ENCODE peak calls at places on chromosome 14, in five cellular contexts. One of them, this sample, is unnamed. For H3K4me1, the result is how much of the 10 kb centered on the place peaks cover.

GRCh38 chr14:100874411-100875091 is 29.0 kb downstream of the RTL1 start:
- DNase-seq in uterus: no peak
- DNase-seq in K562: no peak
- DNase-seq in heart left ventricle: peak
- DNase-seq in OCI-LY7: no peak
- DNase-seq in this sample: no peak

GRCh38 chr14:93787465-93788306 is 599 bp downstream of the PRIMA1 start:
- DNase-seq in uterus: no peak
- DNase-seq in K562: no peak
- DNase-seq in heart left ventricle: no peak
- DNase-seq in OCI-LY7: no peak
- DNase-seq in this sample: no peak

GRCh38 chr14:99721792-99722516 is 37.9 kb downstream of the CYP46A1 start:
- DNase-seq in uterus: no peak
- DNase-seq in K562: no peak
- DNase-seq in heart left ventricle: no peak
- DNase-seq in OCI-LY7: no peak
- DNase-seq in this sample: no peak

GRCh38 chr14:86153480-86153879 is 623.5 kb downstream of the FLRT2 start:
- DNase-seq in uterus: no peak
- DNase-seq in K562: no peak
- DNase-seq in heart left ventricle: no peak
- DNase-seq in OCI-LY7: no peak
- DNase-seq in this sample: no peak

GRCh38 chr14:102215522-102216250 is 76.0 kb downstream of the WDR20 start:
- DNase-seq in uterus: no peak
- DNase-seq in K562: no peak
- DNase-seq in heart left ventricle: peak
- DNase-seq in OCI-LY7: no peak
- DNase-seq in this sample: no peak

GRCh38 chr14:55160989-55161388 is 30.4 kb downstream of the DLGAP5 start:
- DNase-seq in uterus: no peak
- DNase-seq in K562: no peak
- DNase-seq in heart left ventricle: no peak
- DNase-seq in OCI-LY7: peak
- DNase-seq in this sample: no peak

GRCh38 chr14:66281036-66281776 is 205.0 kb upstream of the CCDC196 start:
- DNase-seq in uterus: peak
- DNase-seq in K562: no peak
- DNase-seq in heart left ventricle: no peak
- DNase-seq in OCI-LY7: no peak
- DNase-seq in this sample: no peak

GRCh38 chr14:100677925-100678765 is 48.5 kb upstream of the DLK1 start:
- DNase-seq in uterus: peak
- DNase-seq in K562: peak
- DNase-seq in heart left ventricle: peak
- DNase-seq in OCI-LY7: no peak
- DNase-seq in this sample: no peak

GRCh38 chr14:95375539-95376109 is 55.9 kb upstream of the CLMN start:
- DNase-seq in uterus: no peak
- DNase-seq in K562: no peak
- DNase-seq in heart left ventricle: no peak
- DNase-seq in OCI-LY7: no peak
- DNase-seq in this sample: no peak

GRCh38 chr14:91348861-91349465 is 68.7 kb downstream of the CCDC88C start:
- DNase-seq in uterus: no peak
- DNase-seq in K562: peak
- DNase-seq in heart left ventricle: no peak
- DNase-seq in OCI-LY7: peak
- DNase-seq in this sample: no peak

GRCh38 chr14:57833304-57833703 is 32.6 kb downstream of the SLC35F4 start:
- DNase-seq in uterus: peak
- DNase-seq in K562: no peak
- DNase-seq in heart left ventricle: peak
- DNase-seq in OCI-LY7: no peak
- DNase-seq in this sample: no peak

GRCh38 chr14:90677484-90678045 is 138.7 kb downstream of the TTC7B start:
- DNase-seq in uterus: no peak
- DNase-seq in K562: no peak
- DNase-seq in heart left ventricle: no peak
- DNase-seq in OCI-LY7: no peak
- DNase-seq in this sample: no peak

GRCh38 chr14:22689186-22689585 is 45.0 kb upstream of the OR6J1 start:
- DNase-seq in uterus: no peak
- DNase-seq in K562: no peak
- DNase-seq in heart left ventricle: no peak
- DNase-seq in OCI-LY7: no peak
- DNase-seq in this sample: no peak

GRCh38 chr14:22641851-22642250 is 2.3 kb downstream of the OR6J1 start:
- DNase-seq in uterus: no peak
- DNase-seq in K562: no peak
- DNase-seq in heart left ventricle: no peak
- DNase-seq in OCI-LY7: no peak
- DNase-seq in this sample: no peak

GRCh38 chr14:79420725-79421124 is 790.6 kb downstream of the DIO2 start:
- DNase-seq in uterus: no peak
- DNase-seq in K562: no peak
- DNase-seq in heart left ventricle: no peak
- DNase-seq in OCI-LY7: no peak
- DNase-seq in this sample: no peak

GRCh38 chr14:91744068-91744480 is 12.2 kb upstream of the CATSPERB start:
- DNase-seq in uterus: no peak
- DNase-seq in K562: peak
- DNase-seq in heart left ventricle: no peak
- DNase-seq in OCI-LY7: no peak
- DNase-seq in this sample: no peak

GRCh38 chr14:37168721-37169120 is 3.7 kb downstream of the SLC25A21 start:
- DNase-seq in uterus: no peak
- DNase-seq in K562: peak
- DNase-seq in heart left ventricle: no peak
- DNase-seq in OCI-LY7: no peak
- DNase-seq in this sample: no peak

GRCh38 chr14:89451229-89451628 is 34.2 kb upstream of the FOXN3 start:
- DNase-seq in uterus: no peak
- DNase-seq in K562: no peak
- DNase-seq in heart left ventricle: no peak
- DNase-seq in OCI-LY7: no peak
- DNase-seq in this sample: no peak

GRCh38 chr14:35340616-35341453 is 48.7 kb downstream of the PSMA6 start:
- DNase-seq in uterus: no peak
- DNase-seq in K562: no peak
- DNase-seq in heart left ventricle: no peak
- DNase-seq in OCI-LY7: no peak
- DNase-seq in this sample: no peak

GRCh38 chr14:20501346-20501745 is 4.0 kb upstream of the RNASE10 start:
- DNase-seq in uterus: no peak
- DNase-seq in K562: no peak
- DNase-seq in heart left ventricle: no peak
- DNase-seq in OCI-LY7: no peak
- DNase-seq in this sample: no peak

GRCh38 chr14:29710015-29710414 is 217.6 kb downstream of the PRKD1 start:
- DNase-seq in uterus: no peak
- DNase-seq in K562: no peak
- DNase-seq in heart left ventricle: no peak
- DNase-seq in OCI-LY7: no peak
- DNase-seq in this sample: no peak

GRCh38 chr14:101120636-101121398 is 217.3 kb upstream of the RTL1 start:
- DNase-seq in uterus: peak
- DNase-seq in K562: no peak
- DNase-seq in heart left ventricle: peak
- DNase-seq in OCI-LY7: peak
- DNase-seq in this sample: no peak

GRCh38 chr14:54362759-54363437 is 33.9 kb upstream of the CDKN3 start:
- DNase-seq in uterus: no peak
- DNase-seq in K562: no peak
- DNase-seq in heart left ventricle: no peak
- DNase-seq in OCI-LY7: no peak
- DNase-seq in this sample: no peak

GRCh38 chr14:79596531-79596930 is 614.8 kb downstream of the DIO2 start:
- DNase-seq in uterus: no peak
- DNase-seq in K562: no peak
- DNase-seq in heart left ventricle: no peak
- DNase-seq in OCI-LY7: no peak
- DNase-seq in this sample: no peak

GRCh38 chr14:104887623-104888488 is 22.8 kb downstream of the CEP170B start:
- DNase-seq in uterus: peak
- DNase-seq in K562: no peak
- DNase-seq in heart left ventricle: peak
- DNase-seq in OCI-LY7: no peak
- DNase-seq in this sample: no peak

GRCh38 chr14:86574026-86574777 is 1044.3 kb downstream of the FLRT2 start:
- DNase-seq in uterus: no peak
- DNase-seq in K562: no peak
- DNase-seq in heart left ventricle: no peak
- DNase-seq in OCI-LY7: no peak
- DNase-seq in this sample: no peak

GRCh38 chr14:59208224-59208814 is 19.9 kb downstream of the DAAM1 start:
- DNase-seq in uterus: peak
- DNase-seq in K562: peak
- DNase-seq in heart left ventricle: no peak
- DNase-seq in OCI-LY7: no peak
- DNase-seq in this sample: no peak

GRCh38 chr14:97603201-97603600 is 806.0 kb downstream of the VRK1 start:
- DNase-seq in uterus: no peak
- DNase-seq in K562: no peak
- DNase-seq in heart left ventricle: no peak
- DNase-seq in OCI-LY7: no peak
- DNase-seq in this sample: no peak

DNA sequence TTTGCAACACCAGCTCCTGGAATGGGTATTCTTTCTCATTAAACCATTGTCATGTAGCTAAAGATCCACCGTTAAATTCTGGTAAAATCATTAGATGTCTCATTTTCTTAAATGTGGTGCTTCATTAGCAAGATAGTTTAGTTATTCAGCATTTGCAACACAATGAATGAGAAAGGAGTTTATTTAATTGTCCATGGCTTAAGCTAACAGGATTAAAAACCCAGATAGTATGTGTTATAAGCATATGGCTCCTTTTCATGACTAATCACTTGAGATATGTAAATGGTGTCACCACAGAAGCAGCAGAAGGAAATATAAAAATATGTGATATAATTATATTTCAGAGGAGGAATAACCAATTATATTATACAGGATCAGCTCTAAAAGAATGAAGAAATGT is 155.9 kb upstream of the ARHGAP5 start:
- DNase-seq in uterus: no peak
- DNase-seq in K562: no peak
- DNase-seq in heart left ventricle: no peak
- DNase-seq in OCI-LY7: no peak
- DNase-seq in this sample: no peak
- H3K4me1 ChIP-seq in uterus: under half
- H3K4me1 ChIP-seq in K562: under half
- H3K4me1 ChIP-seq in heart left ventricle: under half
- H3K4me1 ChIP-seq in OCI-LY7: under half
- H3K4me1 ChIP-seq in this sample: under half

DNA sequence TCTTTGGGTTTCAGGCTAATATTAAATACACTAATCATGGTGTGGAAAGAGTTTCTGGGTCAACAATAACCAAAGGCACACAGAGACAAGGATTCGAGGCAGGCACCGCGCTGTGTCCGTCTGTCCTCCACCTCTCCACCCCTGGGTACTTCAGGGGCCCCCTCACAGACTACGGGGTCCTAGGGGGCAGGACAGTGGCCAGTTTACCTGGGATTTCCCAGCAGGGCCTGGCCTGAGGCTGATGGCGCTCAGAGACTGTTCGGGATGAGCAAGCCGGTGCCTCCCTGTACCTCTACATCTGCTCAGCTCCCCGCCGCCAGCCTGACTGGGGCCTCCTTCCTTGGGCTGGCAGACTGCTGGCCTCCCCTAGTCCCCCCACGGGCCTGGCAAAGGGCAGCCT is 18.1 kb upstream of the EIF5 start:
- DNase-seq in uterus: no peak
- DNase-seq in K562: no peak
- DNase-seq in heart left ventricle: no peak
- DNase-seq in OCI-LY7: no peak
- DNase-seq in this sample: no peak
- H3K4me3 ChIP-seq in uterus: no peak
- H3K4me3 ChIP-seq in K562: no peak
- H3K4me3 ChIP-seq in heart left ventricle: no peak
- H3K4me3 ChIP-seq in OCI-LY7: no peak
- H3K4me3 ChIP-seq in this sample: no peak

DNA sequence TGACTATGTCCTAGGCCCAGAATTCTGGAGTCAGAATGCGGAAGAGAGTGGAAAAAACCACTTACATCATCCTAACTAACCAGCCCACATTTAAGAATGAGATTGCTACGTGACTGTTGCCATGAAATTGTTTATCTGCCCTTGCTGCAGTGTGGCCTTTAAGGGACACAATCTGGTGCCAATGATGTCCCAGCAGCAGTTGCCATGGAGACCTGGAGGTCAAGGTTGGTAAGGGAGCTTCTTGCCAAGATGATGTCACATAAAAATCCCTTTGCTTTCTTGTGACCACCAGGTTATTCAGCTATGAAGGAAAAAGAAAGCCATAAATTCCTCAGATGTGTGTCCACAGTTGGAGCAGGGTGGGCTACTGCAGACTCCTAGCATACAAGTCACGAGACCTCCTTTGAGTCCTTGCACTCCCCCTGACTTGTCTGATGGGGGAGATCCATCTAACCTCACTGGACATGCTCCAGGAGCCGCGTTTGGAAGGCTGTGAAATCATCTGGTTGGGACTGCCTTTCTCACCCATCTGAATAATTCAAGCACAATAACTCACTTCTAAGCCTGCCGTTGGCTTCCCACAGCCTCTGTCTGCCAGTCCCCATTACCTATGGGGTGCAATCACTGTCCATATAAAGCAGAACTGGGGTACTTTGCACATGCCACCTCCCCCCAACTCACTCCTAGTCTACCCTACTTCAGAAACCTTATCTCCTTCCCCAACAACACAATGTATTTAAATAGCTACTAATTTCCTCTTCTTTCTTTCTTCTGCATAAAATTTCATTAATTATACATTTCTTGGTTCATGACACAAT is 165.6 kb downstream of the ZFP36L1 start:
- DNase-seq in uterus: peak
- DNase-seq in K562: no peak
- DNase-seq in heart left ventricle: peak
- DNase-seq in OCI-LY7: no peak
- DNase-seq in this sample: no peak
- H3K27ac ChIP-seq in uterus: peak
- H3K27ac ChIP-seq in K562: no peak
- H3K27ac ChIP-seq in heart left ventricle: peak
- H3K27ac ChIP-seq in OCI-LY7: no peak
- H3K27ac ChIP-seq in this sample: no peak

DNA sequence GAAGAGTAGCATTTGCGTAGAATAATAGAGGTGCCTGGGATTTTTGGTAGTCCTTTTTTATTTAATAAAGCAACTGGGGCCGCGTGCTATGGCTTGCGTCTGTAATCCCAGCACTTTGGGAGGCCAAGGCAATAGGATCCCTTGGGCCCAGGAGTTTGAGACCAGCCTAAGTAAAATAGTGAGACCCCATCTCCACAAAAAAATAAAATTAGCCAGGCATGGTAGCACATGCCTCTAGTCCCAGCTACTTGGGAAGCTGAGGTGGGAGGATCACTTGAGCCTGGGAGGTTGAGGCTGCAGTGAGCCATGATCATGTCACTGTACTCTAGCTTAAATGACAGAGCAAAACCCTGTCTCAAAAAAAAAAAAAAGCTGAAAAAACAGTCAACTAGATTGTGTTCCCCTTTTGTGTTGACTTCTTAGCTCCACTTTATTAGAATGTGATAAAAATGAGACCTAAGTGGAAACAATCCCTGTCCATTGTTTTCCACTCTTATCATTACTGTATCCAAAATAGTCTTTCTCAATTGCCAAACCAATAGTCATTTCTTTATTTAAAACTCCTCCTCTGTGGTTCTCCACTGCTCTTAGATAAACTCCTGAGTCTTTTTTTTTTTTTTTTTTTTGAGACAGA is 7.4 kb downstream of the PRKCH start:
- DNase-seq in uterus: no peak
- DNase-seq in K562: no peak
- DNase-seq in heart left ventricle: no peak
- DNase-seq in OCI-LY7: no peak
- DNase-seq in this sample: no peak
- H3K4me1 ChIP-seq in uterus: under half
- H3K4me1 ChIP-seq in K562: under half
- H3K4me1 ChIP-seq in heart left ventricle: under half
- H3K4me1 ChIP-seq in OCI-LY7: under half
- H3K4me1 ChIP-seq in this sample: under half